ENCODE peak calls at places on chromosomes 16 and 17, in seven cellular contexts. B is upper lobe of right lung, Y is cardiac muscle cell, Q is brain microvascular endothelial cell, I is esophagus muscularis mucosa, J is uterus, M is retinal pigment epithelial cell. G is an unnamed sample.

GRCh38 chr16:53668869-53669268 is 34.8 kb downstream of the RPGRIP1L start:
- DNase-seq in J (no peak), M (no peak), B (no peak), I (no peak), Q (no peak), Y (no peak), G (no peak)

GRCh38 chr16:5895137-5895536 is 797.5 kb upstream of the EEF2KMT start:
- DNase-seq in J (no peak), B (no peak), Q (no peak), I (no peak), Y (no peak), M (no peak), G (no peak)

GRCh38 chr16:23893976-23894375 is 58.2 kb downstream of the PRKCB start:
- DNase-seq in I (no peak), Y (no peak), J (no peak), M (no peak), Q (no peak), B (no peak), G (no peak)

GRCh38 chr17:36600936-36601302 is 464 bp upstream of the MRM1 start:
- DNase-seq in Y (no peak), J (no peak), M (no peak), Q (no peak), I (no peak), B (no peak), G (no peak)

GRCh38 chr17:70081885-70082284 is 6.9 kb downstream of the KCNJ16 start:
- DNase-seq in M (no peak), Q (no peak), Y (no peak), J (no peak), I (no peak), B (no peak), G (no peak)

GRCh38 chr16:66844009-66844341 is 239 bp upstream of the CA7 start:
- DNase-seq in M (no peak), J (peak), Y (no peak), Q (no peak), I (no peak), B (no peak), G (no peak)

GRCh38 chr17:64411999-64412771 is 21.5 kb upstream of the PECAM1 start:
- DNase-seq in B (peak), Q (peak), I (no peak), Y (peak), M (peak), J (peak), G (no peak)

GRCh38 chr17:56707312-56708219 is 114.1 kb downstream of the NOG start:
- DNase-seq in B (no peak), I (no peak), J (no peak), M (no peak), Q (peak), Y (peak), G (no peak)

GRCh38 chr17:4490109-4490591 is 8.5 kb upstream of the SPNS2 start:
- DNase-seq in Q (no peak), J (no peak), I (no peak), Y (no peak), M (peak), B (no peak), G (no peak)

GRCh38 chr17:28379814-28380571 is 8.5 kb downstream of the SARM1 start:
- DNase-seq in I (no peak), M (no peak), Y (peak), Q (no peak), B (peak), J (no peak), G (peak)

GRCh38 chr16:19765860-19766553 is 47.9 kb downstream of the IQCK start:
- DNase-seq in B (peak), M (no peak), J (peak), Y (peak), I (no peak), Q (no peak), G (no peak)

GRCh38 chr16:54466233-54466632 is 179.6 kb upstream of the IRX3 start:
- DNase-seq in J (no peak), Y (no peak), Q (no peak), I (no peak), B (no peak), M (no peak), G (no peak)

GRCh38 chr16:17414421-17414820 is 56.3 kb downstream of the XYLT1 start:
- DNase-seq in B (no peak), M (no peak), Q (no peak), Y (no peak), J (no peak), I (no peak), G (no peak)

GRCh38 chr16:67087803-67088202 is 21.9 kb upstream of the PHAF1 start:
- DNase-seq in Q (no peak), B (no peak), I (no peak), M (no peak), J (no peak), Y (no peak), G (no peak)

GRCh38 chr17:56737741-56738161 is 96.0 kb downstream of the C17orf67 start:
- DNase-seq in B (no peak), M (no peak), Q (peak), J (no peak), I (no peak), Y (peak), G (peak)

GRCh38 chr16:72788269-72788809 is 259.6 kb downstream of the ZFHX3 start:
- DNase-seq in M (no peak), J (no peak), Y (no peak), B (peak), I (peak), Q (no peak), G (no peak)

GRCh38 chr16:83714286-83714685 is 93.5 kb upstream of the HSBP1 start:
- DNase-seq in Q (no peak), J (no peak), Y (no peak), I (no peak), B (no peak), M (no peak), G (no peak)

GRCh38 chr17:37273419-37274051 is 102.2 kb upstream of the C17orf78 start:
- DNase-seq in Q (no peak), B (no peak), M (peak), J (no peak), I (no peak), Y (peak), G (no peak)

GRCh38 chr16:84050316-84050715 is 7.7 kb upstream of the SLC38A8 start:
- DNase-seq in B (peak), M (no peak), J (no peak), I (no peak), Q (no peak), Y (no peak), G (no peak)

GRCh38 chr17:38742431-38743308 is 5.5 kb downstream of the PCGF2 start:
- DNase-seq in I (no peak), J (peak), M (no peak), B (no peak), Q (peak), Y (peak), G (no peak)

GRCh38 chr17:78589031-78589675 is 12.0 kb upstream of the DNAH17 start:
- DNase-seq in Q (no peak), M (no peak), B (no peak), J (no peak), Y (no peak), I (no peak), G (no peak)

GRCh38 chr17:82449136-82449882 is 1.2 kb downstream of the CYBC1 start:
- DNase-seq in I (no peak), J (no peak), Y (no peak), M (no peak), Q (no peak), B (peak), G (no peak)

GRCh38 chr16:56281256-56281805 is 90.0 kb downstream of the GNAO1 start:
- DNase-seq in M (no peak), Y (no peak), J (no peak), Q (peak), B (no peak), I (no peak), G (no peak)
- TF ChIP-seq CTCF in M (peak), Y (peak), J (no peak), Q (peak), B (peak), I (peak), G (peak)

GRCh38 chr16:13112639-13113038 is 211.2 kb downstream of the SHISA9 start:
- DNase-seq in J (no peak), Q (no peak), M (peak), I (no peak), Y (no peak), B (no peak), G (no peak)
- H3K4me3 ChIP-seq in J (no peak), Q (no peak), M (no peak), I (no peak), Y (no peak), B (no peak), G (no peak)

GRCh38 chr17:44012874-44013273 is 1.9 kb downstream of the TMEM101 start:
- DNase-seq in J (no peak), B (no peak), Y (no peak), I (no peak), Q (no peak), M (no peak), G (no peak)
- TF ChIP-seq CTCF in J (no peak), B (no peak), Y (no peak), I (no peak), Q (no peak), M (no peak), G (no peak)

GRCh38 chr16:85167589-85168537 is 55.6 kb upstream of the CIBAR2 start:
- DNase-seq in B (no peak), Q (no peak), M (no peak), I (no peak), J (no peak), Y (no peak), G (no peak)
- H3K4me3 ChIP-seq in B (peak), Q (no peak), M (no peak), I (peak), J (no peak), Y (peak), G (no peak)

GRCh38 chr17:63398680-63399079 is 47.4 kb downstream of the CYB561 start:
- DNase-seq in M (no peak), Y (no peak), B (no peak), J (no peak), I (no peak), Q (no peak), G (no peak)

GRCh38 chr17:63399316-63399715 is 46.8 kb downstream of the CYB561 start:
- DNase-seq in B (no peak), I (no peak), M (no peak), Q (peak), J (no peak), Y (peak), G (no peak)

GRCh38 chr17:63390090-63390489 is 56.0 kb downstream of the CYB561 start:
- DNase-seq in Y (no peak), B (no peak), I (no peak), Q (no peak), M (no peak), J (no peak), G (no peak)

GRCh38 chr17:63399856-63400255 is 46.2 kb downstream of the CYB561 start:
- DNase-seq in M (no peak), Y (peak), I (no peak), B (no peak), J (peak), Q (peak), G (no peak)

DNA sequence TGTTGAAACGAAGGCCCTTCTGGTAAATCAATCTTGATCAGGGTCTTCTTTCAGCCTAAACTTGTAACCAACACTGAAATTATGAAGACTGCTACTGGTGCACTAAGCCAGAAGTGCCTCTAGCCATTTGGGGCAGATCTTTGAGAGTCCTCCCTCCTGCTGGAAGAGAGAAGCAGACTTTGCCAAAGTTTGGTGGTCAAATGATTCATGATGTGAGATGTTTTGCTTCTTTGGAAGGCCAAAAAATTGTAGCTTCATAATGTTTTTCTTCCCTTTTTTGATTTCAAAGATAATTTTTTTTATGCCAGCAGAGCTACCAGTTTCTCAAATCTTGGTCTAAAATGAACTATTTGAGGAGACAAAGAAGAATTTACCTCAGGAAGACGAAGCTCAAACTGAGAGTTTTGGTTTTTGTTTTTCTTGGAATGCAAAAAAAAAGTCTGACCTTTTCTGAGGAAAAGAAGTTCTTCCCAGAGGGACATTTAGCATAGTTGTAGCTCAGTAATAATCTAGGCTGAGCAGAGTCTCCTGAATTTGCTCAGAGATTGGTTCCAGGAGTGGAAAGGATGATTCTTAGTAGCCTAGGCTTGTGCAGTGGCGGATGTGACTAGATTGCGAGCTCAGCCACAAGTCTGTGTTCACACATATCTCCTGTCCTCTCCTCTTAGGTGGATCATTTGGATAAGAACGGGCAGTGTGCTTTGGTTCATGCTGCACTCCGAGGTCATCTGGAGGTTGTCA is 50.9 kb downstream of the CYB561 start:
- DNase-seq in Y (peak), I (no peak), B (no peak), M (no peak), Q (peak), J (no peak), G (peak)
- TF ChIP-seq CTCF in Y (no peak), I (no peak), B (no peak), M (no peak), Q (peak), J (no peak), G (no peak)

GRCh38 chr16:47470211-47470610 is 9.1 kb downstream of the PHKB start:
- DNase-seq in M (no peak), Q (no peak), J (no peak), B (no peak), I (no peak), Y (no peak), G (no peak)

GRCh38 chr16:47467501-47467900 is 6.4 kb downstream of the PHKB start:
- DNase-seq in M (no peak), Y (no peak), J (no peak), Q (no peak), I (no peak), B (no peak), G (no peak)

GRCh38 chr16:47463771-47464624 is 2.9 kb downstream of the PHKB start:
- DNase-seq in I (no peak), M (no peak), Q (no peak), J (no peak), B (no peak), Y (no peak), G (no peak)

GRCh38 chr16:47469227-47469626 is 8.1 kb downstream of the PHKB start:
- DNase-seq in I (no peak), Q (no peak), Y (no peak), M (no peak), B (no peak), J (no peak), G (no peak)

DNA sequence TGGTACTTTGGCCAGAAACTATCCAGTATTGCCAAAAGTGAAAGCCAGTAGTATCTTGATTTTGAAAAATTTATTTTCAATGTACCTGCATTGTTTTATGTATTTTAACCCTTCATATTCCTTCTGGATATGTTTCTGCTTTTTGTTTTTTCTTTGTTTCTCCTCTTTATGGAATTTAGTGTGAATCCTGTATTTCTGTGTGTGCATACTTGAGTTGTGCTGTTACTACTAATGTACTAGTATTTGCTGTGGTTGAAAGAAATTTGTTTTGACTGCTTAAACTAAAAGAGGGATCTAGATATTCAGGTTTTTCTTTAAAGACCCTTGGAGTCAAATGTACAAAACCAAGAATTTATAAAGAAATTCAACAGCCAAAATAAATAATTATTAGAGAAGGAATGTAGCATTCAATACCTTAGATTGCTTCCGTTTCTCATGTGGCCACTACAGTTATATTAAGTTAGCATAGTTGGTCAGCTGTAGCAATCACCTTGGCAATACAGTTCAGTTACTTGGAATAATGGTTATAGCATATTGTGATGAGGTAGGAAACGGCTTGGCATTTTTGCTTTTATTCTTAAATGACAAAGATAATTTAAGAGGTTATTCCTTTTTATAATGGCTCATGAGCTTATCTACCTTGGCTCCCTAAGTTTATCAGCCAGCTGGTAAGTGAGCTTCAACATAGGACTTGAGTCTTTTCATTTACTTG is 4.9 kb downstream of the PHKB start:
- DNase-seq in Q (no peak), Y (no peak), J (no peak), B (no peak), I (no peak), M (no peak), G (no peak)
- H3K4me3 ChIP-seq in Q (no peak), Y (no peak), J (no peak), B (no peak), I (no peak), M (no peak), G (no peak)